ENCODE peak calls at places on chromosomes 5 and 9, in five cellular contexts. One of them, this sample, is unnamed.
A peak's percentile ranks its signal among the peaks of the same experiment; 100 is the strongest.

GRCh38 chr5:89992201-89992600 is 417.4 kb downstream of the CETN3 start:
- DNase-seq in progenitor cell of endocrine pancreas: no peak
- DNase-seq in brain microvascular endothelial cell: no peak
- DNase-seq in lung microvascular endothelial cell: no peak
- DNase-seq in RPMI8226: no peak
- DNase-seq in this sample: no peak

GRCh38 chr5:6829150-6829784 is 116.0 kb downstream of the TENT4A start:
- DNase-seq in progenitor cell of endocrine pancreas: no peak
- DNase-seq in brain microvascular endothelial cell: no peak
- DNase-seq in lung microvascular endothelial cell: no peak
- DNase-seq in RPMI8226: no peak
- DNase-seq in this sample: no peak

GRCh38 chr5:154384480-154385235 is 61.1 kb upstream of the SAP30L start:
- DNase-seq in progenitor cell of endocrine pancreas: no peak
- DNase-seq in brain microvascular endothelial cell: no peak
- DNase-seq in lung microvascular endothelial cell: no peak
- DNase-seq in RPMI8226: peak; percentile 83
- DNase-seq in this sample: peak; percentile 85

GRCh38 chr9:38694676-38695075 is 25.3 kb downstream of the FAM240B start:
- DNase-seq in progenitor cell of endocrine pancreas: no peak
- DNase-seq in brain microvascular endothelial cell: no peak
- DNase-seq in lung microvascular endothelial cell: no peak
- DNase-seq in RPMI8226: no peak
- DNase-seq in this sample: no peak

GRCh38 chr9:129270903-129271431 is 92.9 kb upstream of the IER5L start:
- DNase-seq in progenitor cell of endocrine pancreas: no peak
- DNase-seq in brain microvascular endothelial cell: peak; percentile 74
- DNase-seq in lung microvascular endothelial cell: no peak
- DNase-seq in RPMI8226: peak; percentile 85
- DNase-seq in this sample: no peak

GRCh38 chr5:150619359-150620230 is 20.9 kb upstream of the SYNPO start:
- DNase-seq in progenitor cell of endocrine pancreas: no peak
- DNase-seq in brain microvascular endothelial cell: no peak
- DNase-seq in lung microvascular endothelial cell: peak; percentile 83
- DNase-seq in RPMI8226: no peak
- DNase-seq in this sample: no peak

GRCh38 chr5:94709277-94709676 is 90.8 kb downstream of the SLF1 start:
- DNase-seq in progenitor cell of endocrine pancreas: no peak
- DNase-seq in brain microvascular endothelial cell: no peak
- DNase-seq in lung microvascular endothelial cell: no peak
- DNase-seq in RPMI8226: no peak
- DNase-seq in this sample: no peak

GRCh38 chr5:82091617-82092016 is 119.8 kb downstream of the ATG10 start:
- DNase-seq in progenitor cell of endocrine pancreas: no peak
- DNase-seq in brain microvascular endothelial cell: no peak
- DNase-seq in lung microvascular endothelial cell: no peak
- DNase-seq in RPMI8226: no peak
- DNase-seq in this sample: no peak

GRCh38 chr5:93224624-93225023 is 356.4 kb downstream of the NR2F1-AS1 start:
- DNase-seq in progenitor cell of endocrine pancreas: no peak
- DNase-seq in brain microvascular endothelial cell: no peak
- DNase-seq in lung microvascular endothelial cell: no peak
- DNase-seq in RPMI8226: peak; percentile 8
- DNase-seq in this sample: no peak

GRCh38 chr9:76664120-76664519 is 100.1 kb upstream of the PCA3 start:
- DNase-seq in progenitor cell of endocrine pancreas: no peak
- DNase-seq in brain microvascular endothelial cell: no peak
- DNase-seq in lung microvascular endothelial cell: no peak
- DNase-seq in RPMI8226: no peak
- DNase-seq in this sample: no peak

GRCh38 chr5:139392678-139393496 is 2.0 kb downstream of the PROB1 start:
- DNase-seq in progenitor cell of endocrine pancreas: peak; percentile 67
- DNase-seq in brain microvascular endothelial cell: peak; percentile 38
- DNase-seq in lung microvascular endothelial cell: peak; percentile 64
- DNase-seq in RPMI8226: peak; percentile 91
- DNase-seq in this sample: peak; percentile 95

GRCh38 chr9:116499986-116500871 is 186.9 kb upstream of the TRIM32 start:
- DNase-seq in progenitor cell of endocrine pancreas: no peak
- DNase-seq in brain microvascular endothelial cell: peak; percentile 87
- DNase-seq in lung microvascular endothelial cell: no peak
- DNase-seq in RPMI8226: no peak
- DNase-seq in this sample: no peak

GRCh38 chr5:130885027-130885426 is 280.0 kb downstream of the HINT1 start:
- DNase-seq in progenitor cell of endocrine pancreas: no peak
- DNase-seq in brain microvascular endothelial cell: no peak
- DNase-seq in lung microvascular endothelial cell: no peak
- DNase-seq in RPMI8226: no peak
- DNase-seq in this sample: no peak

GRCh38 chr9:134570151-134570621 is 71.4 kb upstream of the COL5A1 start:
- DNase-seq in progenitor cell of endocrine pancreas: no peak
- DNase-seq in brain microvascular endothelial cell: no peak
- DNase-seq in lung microvascular endothelial cell: no peak
- DNase-seq in RPMI8226: peak; percentile 36
- DNase-seq in this sample: peak; percentile 44

GRCh38 chr5:136114406-136115132 is 18.1 kb upstream of the SMAD5 start:
- DNase-seq in progenitor cell of endocrine pancreas: no peak
- DNase-seq in brain microvascular endothelial cell: no peak
- DNase-seq in lung microvascular endothelial cell: no peak
- DNase-seq in RPMI8226: no peak
- DNase-seq in this sample: no peak

GRCh38 chr5:165871279-165871678 is 2365.9 kb downstream of the MAT2B start:
- DNase-seq in progenitor cell of endocrine pancreas: no peak
- DNase-seq in brain microvascular endothelial cell: no peak
- DNase-seq in lung microvascular endothelial cell: no peak
- DNase-seq in RPMI8226: no peak
- DNase-seq in this sample: no peak

GRCh38 chr9:76321185-76321828 is 72.9 kb downstream of the RFK start:
- DNase-seq in progenitor cell of endocrine pancreas: no peak
- DNase-seq in brain microvascular endothelial cell: peak; percentile 87
- DNase-seq in lung microvascular endothelial cell: peak; percentile 88
- DNase-seq in RPMI8226: no peak
- DNase-seq in this sample: no peak

GRCh38 chr5:14425581-14425980 is 156.0 kb upstream of the OTULINL start:
- DNase-seq in progenitor cell of endocrine pancreas: no peak
- DNase-seq in brain microvascular endothelial cell: no peak
- DNase-seq in lung microvascular endothelial cell: no peak
- DNase-seq in RPMI8226: no peak
- DNase-seq in this sample: no peak

GRCh38 chr9:69877852-69878507 is 57.4 kb downstream of the CFAP95 start:
- DNase-seq in progenitor cell of endocrine pancreas: no peak
- DNase-seq in brain microvascular endothelial cell: no peak
- DNase-seq in lung microvascular endothelial cell: peak; percentile 58
- DNase-seq in RPMI8226: peak; percentile 20
- DNase-seq in this sample: peak; percentile 68

GRCh38 chr5:125311743-125312142 is 565.3 kb upstream of the ZNF608 start:
- DNase-seq in progenitor cell of endocrine pancreas: no peak
- DNase-seq in brain microvascular endothelial cell: peak; percentile 21
- DNase-seq in lung microvascular endothelial cell: peak; percentile 79
- DNase-seq in RPMI8226: no peak
- DNase-seq in this sample: no peak

GRCh38 chr9:102035929-102036328 is 297.5 kb upstream of the GRIN3A start:
- DNase-seq in progenitor cell of endocrine pancreas: no peak
- DNase-seq in brain microvascular endothelial cell: no peak
- DNase-seq in lung microvascular endothelial cell: no peak
- DNase-seq in RPMI8226: no peak
- DNase-seq in this sample: no peak

GRCh38 chr9:136599811-136600660 is 54.2 kb upstream of the NOTCH1 start:
- DNase-seq in progenitor cell of endocrine pancreas: no peak
- DNase-seq in brain microvascular endothelial cell: no peak
- DNase-seq in lung microvascular endothelial cell: no peak
- DNase-seq in RPMI8226: no peak
- DNase-seq in this sample: no peak

GRCh38 chr9:130276121-130276520 is 10.6 kb downstream of the HMCN2 start:
- DNase-seq in progenitor cell of endocrine pancreas: no peak
- DNase-seq in brain microvascular endothelial cell: peak; percentile 67
- DNase-seq in lung microvascular endothelial cell: no peak
- DNase-seq in RPMI8226: peak; percentile 46
- DNase-seq in this sample: no peak

GRCh38 chr9:95991326-95991725 is 115.8 kb downstream of the ERCC6L2 start:
- DNase-seq in progenitor cell of endocrine pancreas: no peak
- DNase-seq in brain microvascular endothelial cell: no peak
- DNase-seq in lung microvascular endothelial cell: peak; percentile 37
- DNase-seq in RPMI8226: no peak
- DNase-seq in this sample: no peak

GRCh38 chr5:127442085-127442484 is 75.4 kb upstream of the PRRC1 start:
- DNase-seq in progenitor cell of endocrine pancreas: no peak
- DNase-seq in brain microvascular endothelial cell: no peak
- DNase-seq in lung microvascular endothelial cell: peak; percentile 20
- DNase-seq in RPMI8226: no peak
- DNase-seq in this sample: peak; percentile 45

GRCh38 chr5:54944364-54944763 is 41.0 kb downstream of the ESM1 start:
- DNase-seq in progenitor cell of endocrine pancreas: no peak
- DNase-seq in brain microvascular endothelial cell: peak; percentile 30
- DNase-seq in lung microvascular endothelial cell: peak; percentile 65
- DNase-seq in RPMI8226: peak; percentile 28
- DNase-seq in this sample: peak; percentile 62

GRCh38 chr9:1231998-1232919 is 182.1 kb downstream of the DMRT2 start:
- DNase-seq in progenitor cell of endocrine pancreas: no peak
- DNase-seq in brain microvascular endothelial cell: peak; percentile 60
- DNase-seq in lung microvascular endothelial cell: no peak
- DNase-seq in RPMI8226: no peak
- DNase-seq in this sample: no peak

GRCh38 chr5:168020522-168021294 is 270.7 kb upstream of the WWC1 start:
- DNase-seq in progenitor cell of endocrine pancreas: no peak
- DNase-seq in brain microvascular endothelial cell: no peak
- DNase-seq in lung microvascular endothelial cell: no peak
- DNase-seq in RPMI8226: no peak
- DNase-seq in this sample: no peak

GRCh38 chr5:14959443-14960119 is 88.0 kb upstream of the ANKH start:
- DNase-seq in progenitor cell of endocrine pancreas: no peak
- DNase-seq in brain microvascular endothelial cell: peak; percentile 1
- DNase-seq in lung microvascular endothelial cell: no peak
- DNase-seq in RPMI8226: no peak
- DNase-seq in this sample: no peak

GRCh38 chr5:54900906-54901725 is 84.3 kb downstream of the ESM1 start:
- DNase-seq in progenitor cell of endocrine pancreas: no peak
- DNase-seq in brain microvascular endothelial cell: peak; percentile 63
- DNase-seq in lung microvascular endothelial cell: no peak
- DNase-seq in RPMI8226: no peak
- DNase-seq in this sample: no peak

GRCh38 chr9:130348341-130348740 is 82.8 kb downstream of the HMCN2 start:
- DNase-seq in progenitor cell of endocrine pancreas: no peak
- DNase-seq in brain microvascular endothelial cell: no peak
- DNase-seq in lung microvascular endothelial cell: no peak
- DNase-seq in RPMI8226: no peak
- DNase-seq in this sample: no peak

GRCh38 chr5:16489322-16489791 is 23.8 kb upstream of the ZNF622 start:
- DNase-seq in progenitor cell of endocrine pancreas: no peak
- DNase-seq in brain microvascular endothelial cell: no peak
- DNase-seq in lung microvascular endothelial cell: peak; percentile 61
- DNase-seq in RPMI8226: no peak
- DNase-seq in this sample: peak; percentile 76

This sample was measured in Karpas-422.